ENCODE peak calls at places on chromosome 11, in five cellular contexts. One of them, this sample, is unnamed.

GRCh38 chr11:3995949-3996554 is 98.5 kb upstream of the RRM1 start:
- DNase-seq in GM12892: no peak
- DNase-seq in H1: no peak
- DNase-seq in K562: no peak
- DNase-seq in GM12878: no peak
- DNase-seq in this sample: no peak

GRCh38 chr11:117923773-117924172 is 5.4 kb downstream of the TMPRSS13 start:
- DNase-seq in GM12878: no peak
- DNase-seq in H1: no peak
- DNase-seq in K562: no peak
- DNase-seq in GM12892: no peak
- DNase-seq in this sample: no peak

GRCh38 chr11:131036544-131036943 is 120.3 kb upstream of the SNX19 start:
- DNase-seq in GM12892: no peak
- DNase-seq in H1: no peak
- DNase-seq in K562: no peak
- DNase-seq in GM12878: no peak
- DNase-seq in this sample: no peak

GRCh38 chr11:105613183-105613582 is 3.3 kb downstream of the GRIA4 start:
- DNase-seq in K562: no peak
- DNase-seq in GM12892: no peak
- DNase-seq in GM12878: no peak
- DNase-seq in H1: no peak
- DNase-seq in this sample: no peak

GRCh38 chr11:126104420-126104819 is 41.8 kb upstream of the CDON start:
- DNase-seq in H1: peak; percentile 78
- DNase-seq in GM12892: no peak
- DNase-seq in GM12878: no peak
- DNase-seq in K562: no peak
- DNase-seq in this sample: no peak

GRCh38 chr11:92979176-92979575 is 9.7 kb downstream of the MTNR1B start:
- DNase-seq in GM12892: no peak
- DNase-seq in K562: no peak
- DNase-seq in GM12878: no peak
- DNase-seq in H1: no peak
- DNase-seq in this sample: no peak

GRCh38 chr11:62428871-62429601 is 10.2 kb downstream of the SCGB1A1 start:
- DNase-seq in H1: no peak
- DNase-seq in GM12878: no peak
- DNase-seq in K562: no peak
- DNase-seq in GM12892: no peak
- DNase-seq in this sample: no peak

GRCh38 chr11:116312560-116313340 is 460.0 kb downstream of the BUD13 start:
- DNase-seq in GM12878: no peak
- DNase-seq in H1: peak; percentile 44
- DNase-seq in GM12892: no peak
- DNase-seq in K562: no peak
- DNase-seq in this sample: no peak

GRCh38 chr11:128859563-128860441 is 7.3 kb downstream of the KCNJ1 start:
- DNase-seq in K562: peak; percentile 68
- DNase-seq in GM12878: no peak
- DNase-seq in H1: peak; percentile 99
- DNase-seq in GM12892: peak; percentile 76
- DNase-seq in this sample: peak; percentile 71

GRCh38 chr11:125464266-125464662 is 31.8 kb downstream of the FEZ1 start:
- DNase-seq in K562: peak; percentile 26
- DNase-seq in H1: no peak
- DNase-seq in GM12892: no peak
- DNase-seq in GM12878: no peak
- DNase-seq in this sample: no peak

GRCh38 chr11:57340228-57340627 is 2.1 kb downstream of the P2RX3 start:
- DNase-seq in H1: no peak
- DNase-seq in GM12878: no peak
- DNase-seq in GM12892: no peak
- DNase-seq in K562: peak; percentile 60
- DNase-seq in this sample: no peak

GRCh38 chr11:22192642-22193347 is at the start of gene ANO5:
- DNase-seq in K562: peak; percentile 44
- DNase-seq in H1: peak; percentile 87
- DNase-seq in GM12892: peak; percentile 37
- DNase-seq in GM12878: no peak
- DNase-seq in this sample: peak; percentile 42

GRCh38 chr11:112884012-112884767 is 77.0 kb upstream of the NCAM1 start:
- DNase-seq in GM12878: no peak
- DNase-seq in H1: no peak
- DNase-seq in K562: no peak
- DNase-seq in GM12892: no peak
- DNase-seq in this sample: no peak

GRCh38 chr11:409600-410471 is 5.0 kb downstream of the SIGIRR start:
- DNase-seq in H1: peak; percentile 51
- DNase-seq in GM12878: no peak
- DNase-seq in GM12892: no peak
- DNase-seq in K562: no peak
- DNase-seq in this sample: no peak
- TF ChIP-seq POLR2A in H1: no peak
- TF ChIP-seq POLR2A in GM12878: no peak
- TF ChIP-seq POLR2A in GM12892: no peak
- TF ChIP-seq POLR2A in K562: no peak
- TF ChIP-seq POLR2A in this sample: no peak

GRCh38 chr11:35375332-35376125 is 43.8 kb downstream of the SLC1A2 start:
- DNase-seq in K562: no peak
- DNase-seq in GM12892: no peak
- DNase-seq in H1: no peak
- DNase-seq in GM12878: no peak
- DNase-seq in this sample: no peak

GRCh38 chr11:35376613-35377012 is 42.7 kb downstream of the SLC1A2 start:
- DNase-seq in GM12892: no peak
- DNase-seq in H1: no peak
- DNase-seq in K562: no peak
- DNase-seq in GM12878: no peak
- DNase-seq in this sample: no peak

GRCh38 chr11:35372565-35373283 is 46.6 kb downstream of the SLC1A2 start:
- DNase-seq in H1: no peak
- DNase-seq in K562: no peak
- DNase-seq in GM12878: no peak
- DNase-seq in GM12892: no peak
- DNase-seq in this sample: no peak

GRCh38 chr11:35377262-35377661 is 42.1 kb downstream of the SLC1A2 start:
- DNase-seq in H1: no peak
- DNase-seq in GM12892: no peak
- DNase-seq in K562: no peak
- DNase-seq in GM12878: no peak
- DNase-seq in this sample: no peak

GRCh38 chr11:35373284-35373933 is 45.9 kb downstream of the SLC1A2 start:
- DNase-seq in K562: no peak
- DNase-seq in H1: no peak
- DNase-seq in GM12878: no peak
- DNase-seq in GM12892: no peak
- DNase-seq in this sample: no peak
- TF ChIP-seq TAF1 in K562: no peak
- TF ChIP-seq TAF1 in H1: no peak
- TF ChIP-seq TAF1 in GM12878: no peak
- TF ChIP-seq TAF1 in GM12892: no peak
- TF ChIP-seq TAF1 in this sample: no peak

GRCh38 chr11:6249822-6250555 is 9.6 kb upstream of the CCKBR start:
- DNase-seq in GM12892: no peak
- DNase-seq in H1: no peak
- DNase-seq in GM12878: no peak
- DNase-seq in K562: peak; percentile 26
- DNase-seq in this sample: no peak

GRCh38 chr11:6253196-6253595 is 6.4 kb upstream of the CCKBR start:
- DNase-seq in H1: no peak
- DNase-seq in GM12892: no peak
- DNase-seq in GM12878: no peak
- DNase-seq in K562: no peak
- DNase-seq in this sample: no peak

GRCh38 chr11:6251120-6251733 is 8.4 kb upstream of the CCKBR start:
- DNase-seq in GM12892: peak; percentile 56
- DNase-seq in GM12878: no peak
- DNase-seq in K562: peak; percentile 77
- DNase-seq in H1: peak; percentile 90
- DNase-seq in this sample: peak; percentile 31

GRCh38 chr11:6248248-6248647 is 9.4 kb downstream of the CNGA4 start:
- DNase-seq in GM12892: no peak
- DNase-seq in H1: no peak
- DNase-seq in K562: no peak
- DNase-seq in GM12878: no peak
- DNase-seq in this sample: no peak

DNA sequence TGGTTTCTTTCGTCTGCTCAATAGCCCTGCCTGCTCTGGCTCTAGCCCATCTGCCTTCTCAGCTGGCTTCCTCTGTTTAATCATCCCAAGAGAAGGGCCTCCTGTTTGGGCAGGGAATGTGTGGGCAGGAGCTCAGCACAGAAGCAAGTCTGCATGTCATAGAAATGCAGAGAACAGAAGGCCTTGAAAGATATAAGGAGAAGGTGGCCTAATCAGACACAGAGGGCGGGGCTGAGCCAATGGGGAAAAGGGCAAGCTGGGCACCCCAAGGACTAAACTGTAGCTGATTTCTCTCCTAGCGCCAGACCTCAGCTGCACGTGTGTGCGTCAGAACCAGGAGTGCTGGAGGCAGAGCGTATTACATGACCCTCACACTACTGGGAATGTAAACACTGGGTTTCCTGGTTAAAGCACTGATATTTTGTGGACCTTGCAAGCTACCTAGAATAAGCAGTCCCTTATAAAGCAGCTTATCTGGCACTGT is 7.6 kb upstream of the CCKBR start:
- DNase-seq in GM12878: no peak
- DNase-seq in GM12892: no peak
- DNase-seq in K562: peak; percentile 18
- DNase-seq in H1: no peak
- DNase-seq in this sample: no peak
- TF ChIP-seq POLR2A in GM12878: no peak
- TF ChIP-seq POLR2A in GM12892: no peak
- TF ChIP-seq POLR2A in K562: no peak
- TF ChIP-seq POLR2A in H1: no peak
- TF ChIP-seq POLR2A in this sample: no peak

DNA sequence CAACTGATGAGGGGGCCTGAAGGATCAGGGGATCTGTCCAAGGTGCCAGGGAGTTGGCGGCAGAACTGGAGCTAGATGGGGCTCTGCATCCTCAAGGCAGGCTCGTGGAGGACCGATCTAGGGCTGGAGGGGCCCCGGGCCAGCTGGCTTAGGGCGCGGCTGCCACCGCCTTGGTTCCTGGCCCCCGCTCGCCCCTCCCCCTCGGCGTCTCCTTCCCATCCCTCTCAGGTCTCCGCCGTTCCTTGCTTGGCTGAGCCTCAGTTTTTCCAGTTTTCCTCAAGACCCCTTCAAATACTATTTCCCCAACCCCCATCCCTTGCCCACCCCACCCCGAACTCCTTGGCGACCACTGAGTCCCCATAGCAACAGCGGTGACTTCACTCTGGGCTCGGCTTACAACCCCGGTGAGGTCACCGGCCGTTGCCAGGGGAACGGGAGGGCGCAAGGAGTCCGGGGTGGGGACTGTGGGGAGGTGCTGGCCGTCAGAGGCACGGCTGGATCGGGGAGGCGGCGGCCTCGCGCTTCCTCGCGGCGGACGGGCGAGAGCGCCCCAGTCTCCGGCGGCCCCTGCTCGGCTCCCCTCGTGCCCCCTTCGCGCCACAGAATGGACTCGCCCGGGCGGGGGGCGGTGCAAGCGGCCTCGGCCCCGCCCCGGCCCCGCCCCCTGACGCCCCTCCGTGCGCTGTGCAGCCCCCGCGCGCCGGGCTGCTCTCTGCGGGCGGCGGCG is 7.5 kb downstream of the FREY1 start:
- DNase-seq in GM12892: peak; percentile 74
- DNase-seq in GM12878: no peak
- DNase-seq in H1: peak; percentile 90
- DNase-seq in K562: peak; percentile 93
- DNase-seq in this sample: peak; percentile 90
- TF ChIP-seq TAF1 in GM12892: no peak
- TF ChIP-seq TAF1 in GM12878: no peak
- TF ChIP-seq TAF1 in H1: no peak
- TF ChIP-seq TAF1 in K562: no peak
- TF ChIP-seq TAF1 in this sample: no peak

GRCh38 chr11:1889941-1890855 is 1.5 kb downstream of the PRR33 start:
- DNase-seq in H1: no peak
- DNase-seq in K562: no peak
- DNase-seq in GM12878: no peak
- DNase-seq in GM12892: peak; percentile 31
- DNase-seq in this sample: peak; percentile 39

GRCh38 chr11:1888347-1888753 is 3.3 kb downstream of the PRR33 start:
- DNase-seq in GM12892: no peak
- DNase-seq in H1: no peak
- DNase-seq in K562: no peak
- DNase-seq in GM12878: no peak
- DNase-seq in this sample: no peak

GRCh38 chr11:1889527-1889930 is 2.2 kb downstream of the PRR33 start:
- DNase-seq in H1: no peak
- DNase-seq in K562: no peak
- DNase-seq in GM12878: no peak
- DNase-seq in GM12892: peak; percentile 22
- DNase-seq in this sample: no peak

GRCh38 chr11:1887451-1888346 is 4.0 kb downstream of the PRR33 start:
- DNase-seq in K562: no peak
- DNase-seq in GM12892: no peak
- DNase-seq in GM12878: no peak
- DNase-seq in H1: no peak
- DNase-seq in this sample: no peak

GRCh38 chr11:1888811-1889526 is 2.7 kb downstream of the PRR33 start:
- DNase-seq in GM12878: no peak
- DNase-seq in GM12892: no peak
- DNase-seq in H1: no peak
- DNase-seq in K562: no peak
- DNase-seq in this sample: no peak
- TF ChIP-seq POLR2A in GM12878: peak; percentile 38
- TF ChIP-seq POLR2A in GM12892: no peak
- TF ChIP-seq POLR2A in H1: no peak
- TF ChIP-seq POLR2A in K562: no peak
- TF ChIP-seq POLR2A in this sample: no peak

This sample was measured in GM12891.